ENCODE peak calls at places on chromosome 20, in nine cellular contexts. One of them, this sample, is unnamed.

GRCh38 chr20:22402990-22403859 is 181.1 kb downstream of the FOXA2 start:
- DNase-seq in brain microvascular endothelial cell: no peak
- DNase-seq in HT-29: no peak
- DNase-seq in skeletal muscle cell: no peak
- DNase-seq in NCI-H1694 treated with DMSO at 0.1 percent for 48 hours: no peak
- DNase-seq in NCI-H1105: peak; percentile 54
- DNase-seq in H54: no peak
- DNase-seq in GM04504: no peak
- DNase-seq in AML-193: no peak
- DNase-seq in this sample: no peak

GRCh38 chr20:39897058-39897457 is 792.0 kb downstream of the MAFB start:
- DNase-seq in brain microvascular endothelial cell: peak; percentile 96
- DNase-seq in HT-29: no peak
- DNase-seq in skeletal muscle cell: peak; percentile 31
- DNase-seq in NCI-H1694 treated with DMSO at 0.1 percent for 48 hours: no peak
- DNase-seq in NCI-H1105: no peak
- DNase-seq in H54: no peak
- DNase-seq in GM04504: peak; percentile 40
- DNase-seq in AML-193: no peak
- DNase-seq in this sample: no peak

GRCh38 chr20:940926-941325 is 24.8 kb upstream of the ANGPT4 start:
- DNase-seq in brain microvascular endothelial cell: no peak
- DNase-seq in HT-29: no peak
- DNase-seq in skeletal muscle cell: no peak
- DNase-seq in NCI-H1694 treated with DMSO at 0.1 percent for 48 hours: no peak
- DNase-seq in NCI-H1105: no peak
- DNase-seq in H54: no peak
- DNase-seq in GM04504: no peak
- DNase-seq in AML-193: no peak
- DNase-seq in this sample: no peak

GRCh38 chr20:34806255-34806654 is 19.2 kb downstream of the NCOA6 start:
- DNase-seq in brain microvascular endothelial cell: no peak
- DNase-seq in HT-29: no peak
- DNase-seq in skeletal muscle cell: no peak
- DNase-seq in NCI-H1694 treated with DMSO at 0.1 percent for 48 hours: no peak
- DNase-seq in NCI-H1105: no peak
- DNase-seq in H54: no peak
- DNase-seq in GM04504: no peak
- DNase-seq in AML-193: no peak
- DNase-seq in this sample: no peak

GRCh38 chr20:63846938-63847373 is 14.3 kb upstream of the ABHD16B start:
- DNase-seq in brain microvascular endothelial cell: no peak
- DNase-seq in HT-29: no peak
- DNase-seq in skeletal muscle cell: no peak
- DNase-seq in NCI-H1694 treated with DMSO at 0.1 percent for 48 hours: no peak
- DNase-seq in NCI-H1105: no peak
- DNase-seq in H54: no peak
- DNase-seq in GM04504: no peak
- DNase-seq in AML-193: no peak
- DNase-seq in this sample: no peak

GRCh38 chr20:25057234-25058050 is 497 bp downstream of the ACSS1 start:
- DNase-seq in brain microvascular endothelial cell: no peak
- DNase-seq in HT-29: peak; percentile 77
- DNase-seq in skeletal muscle cell: no peak
- DNase-seq in NCI-H1694 treated with DMSO at 0.1 percent for 48 hours: no peak
- DNase-seq in NCI-H1105: peak; percentile 19
- DNase-seq in H54: no peak
- DNase-seq in GM04504: no peak
- DNase-seq in AML-193: peak; percentile 42
- DNase-seq in this sample: peak; percentile 47

GRCh38 chr20:1674361-1674760 is 16.8 kb upstream of the SIRPG start:
- DNase-seq in brain microvascular endothelial cell: no peak
- DNase-seq in HT-29: no peak
- DNase-seq in skeletal muscle cell: no peak
- DNase-seq in NCI-H1694 treated with DMSO at 0.1 percent for 48 hours: no peak
- DNase-seq in NCI-H1105: no peak
- DNase-seq in H54: no peak
- DNase-seq in GM04504: no peak
- DNase-seq in AML-193: no peak
- DNase-seq in this sample: no peak

GRCh38 chr20:53216478-53216855 is 244.3 kb downstream of the TSHZ2 start:
- DNase-seq in brain microvascular endothelial cell: no peak
- DNase-seq in HT-29: no peak
- DNase-seq in skeletal muscle cell: no peak
- DNase-seq in NCI-H1694 treated with DMSO at 0.1 percent for 48 hours: no peak
- DNase-seq in NCI-H1105: no peak
- DNase-seq in H54: no peak
- DNase-seq in GM04504: no peak
- DNase-seq in AML-193: no peak
- DNase-seq in this sample: no peak

GRCh38 chr20:50446351-50447101 is 63.7 kb upstream of the PTPN1 start:
- DNase-seq in brain microvascular endothelial cell: no peak
- DNase-seq in HT-29: no peak
- DNase-seq in skeletal muscle cell: no peak
- DNase-seq in NCI-H1694 treated with DMSO at 0.1 percent for 48 hours: no peak
- DNase-seq in NCI-H1105: no peak
- DNase-seq in H54: no peak
- DNase-seq in GM04504: no peak
- DNase-seq in AML-193: no peak
- DNase-seq in this sample: no peak

GRCh38 chr20:32706486-32706885 is 32.7 kb upstream of the C20orf203 start:
- DNase-seq in brain microvascular endothelial cell: no peak
- DNase-seq in HT-29: no peak
- DNase-seq in skeletal muscle cell: no peak
- DNase-seq in NCI-H1694 treated with DMSO at 0.1 percent for 48 hours: no peak
- DNase-seq in NCI-H1105: no peak
- DNase-seq in H54: no peak
- DNase-seq in GM04504: no peak
- DNase-seq in AML-193: no peak
- DNase-seq in this sample: no peak

GRCh38 chr20:62587757-62588402 is 54.4 kb upstream of the SLCO4A1 start:
- DNase-seq in brain microvascular endothelial cell: no peak
- DNase-seq in HT-29: peak; percentile 41
- DNase-seq in skeletal muscle cell: no peak
- DNase-seq in NCI-H1694 treated with DMSO at 0.1 percent for 48 hours: no peak
- DNase-seq in NCI-H1105: no peak
- DNase-seq in H54: peak; percentile 85
- DNase-seq in GM04504: peak; percentile 2
- DNase-seq in AML-193: no peak
- DNase-seq in this sample: no peak

GRCh38 chr20:4052554-4052953 is 37.2 kb upstream of the RNF24 start:
- DNase-seq in brain microvascular endothelial cell: no peak
- DNase-seq in HT-29: no peak
- DNase-seq in skeletal muscle cell: no peak
- DNase-seq in NCI-H1694 treated with DMSO at 0.1 percent for 48 hours: no peak
- DNase-seq in NCI-H1105: no peak
- DNase-seq in H54: no peak
- DNase-seq in GM04504: no peak
- DNase-seq in AML-193: no peak
- DNase-seq in this sample: no peak

GRCh38 chr20:40173877-40174276 is 515.2 kb downstream of the MAFB start:
- DNase-seq in brain microvascular endothelial cell: no peak
- DNase-seq in HT-29: no peak
- DNase-seq in skeletal muscle cell: no peak
- DNase-seq in NCI-H1694 treated with DMSO at 0.1 percent for 48 hours: no peak
- DNase-seq in NCI-H1105: no peak
- DNase-seq in H54: no peak
- DNase-seq in GM04504: no peak
- DNase-seq in AML-193: no peak
- DNase-seq in this sample: no peak

GRCh38 chr20:48574383-48574782 is 253.4 kb downstream of the PREX1 start:
- DNase-seq in brain microvascular endothelial cell: no peak
- DNase-seq in HT-29: no peak
- DNase-seq in skeletal muscle cell: no peak
- DNase-seq in NCI-H1694 treated with DMSO at 0.1 percent for 48 hours: peak; percentile 23
- DNase-seq in NCI-H1105: no peak
- DNase-seq in H54: peak; percentile 33
- DNase-seq in GM04504: no peak
- DNase-seq in AML-193: no peak
- DNase-seq in this sample: no peak

GRCh38 chr20:60256811-60257210 is 298.6 kb downstream of the CDH26 start:
- DNase-seq in brain microvascular endothelial cell: no peak
- DNase-seq in HT-29: no peak
- DNase-seq in skeletal muscle cell: no peak
- DNase-seq in NCI-H1694 treated with DMSO at 0.1 percent for 48 hours: no peak
- DNase-seq in NCI-H1105: no peak
- DNase-seq in H54: no peak
- DNase-seq in GM04504: no peak
- DNase-seq in AML-193: no peak
- DNase-seq in this sample: no peak

GRCh38 chr20:24986436-24987015 is 6.0 kb downstream of the APMAP start:
- DNase-seq in brain microvascular endothelial cell: no peak
- DNase-seq in HT-29: no peak
- DNase-seq in skeletal muscle cell: no peak
- DNase-seq in NCI-H1694 treated with DMSO at 0.1 percent for 48 hours: no peak
- DNase-seq in NCI-H1105: no peak
- DNase-seq in H54: no peak
- DNase-seq in GM04504: no peak
- DNase-seq in AML-193: no peak
- DNase-seq in this sample: no peak

GRCh38 chr20:2693286-2693995 is 861 bp downstream of the EBF4 start:
- DNase-seq in brain microvascular endothelial cell: no peak
- DNase-seq in HT-29: no peak
- DNase-seq in skeletal muscle cell: no peak
- DNase-seq in NCI-H1694 treated with DMSO at 0.1 percent for 48 hours: no peak
- DNase-seq in NCI-H1105: peak; percentile 35
- DNase-seq in H54: no peak
- DNase-seq in GM04504: no peak
- DNase-seq in AML-193: no peak
- DNase-seq in this sample: no peak

GRCh38 chr20:14948416-14948815 is 611.0 kb upstream of the FLRT3 start:
- DNase-seq in brain microvascular endothelial cell: no peak
- DNase-seq in HT-29: no peak
- DNase-seq in skeletal muscle cell: no peak
- DNase-seq in NCI-H1694 treated with DMSO at 0.1 percent for 48 hours: peak; percentile 26
- DNase-seq in NCI-H1105: no peak
- DNase-seq in H54: no peak
- DNase-seq in GM04504: no peak
- DNase-seq in AML-193: no peak
- DNase-seq in this sample: no peak

GRCh38 chr20:31587545-31588389 is 17.3 kb upstream of the ID1 start:
- DNase-seq in brain microvascular endothelial cell: no peak
- DNase-seq in HT-29: peak; percentile 40
- DNase-seq in skeletal muscle cell: no peak
- DNase-seq in NCI-H1694 treated with DMSO at 0.1 percent for 48 hours: peak; percentile 54
- DNase-seq in NCI-H1105: no peak
- DNase-seq in H54: no peak
- DNase-seq in GM04504: no peak
- DNase-seq in AML-193: no peak
- DNase-seq in this sample: no peak

GRCh38 chr20:25364180-25364788 is 26.4 kb downstream of the ABHD12 start:
- DNase-seq in brain microvascular endothelial cell: peak; percentile 28
- DNase-seq in HT-29: no peak
- DNase-seq in skeletal muscle cell: no peak
- DNase-seq in NCI-H1694 treated with DMSO at 0.1 percent for 48 hours: no peak
- DNase-seq in NCI-H1105: no peak
- DNase-seq in H54: no peak
- DNase-seq in GM04504: no peak
- DNase-seq in AML-193: no peak
- DNase-seq in this sample: no peak

GRCh38 chr20:34516874-34517542 is 786 bp downstream of the DYNLRB1 start:
- DNase-seq in brain microvascular endothelial cell: no peak
- DNase-seq in HT-29: no peak
- DNase-seq in skeletal muscle cell: no peak
- DNase-seq in NCI-H1694 treated with DMSO at 0.1 percent for 48 hours: peak; percentile 29
- DNase-seq in NCI-H1105: peak; percentile 22
- DNase-seq in H54: no peak
- DNase-seq in GM04504: no peak
- DNase-seq in AML-193: peak; percentile 41
- DNase-seq in this sample: no peak

GRCh38 chr20:38674178-38675133 is 49.8 kb upstream of the SLC32A1 start:
- DNase-seq in brain microvascular endothelial cell: peak; percentile 40
- DNase-seq in HT-29: no peak
- DNase-seq in skeletal muscle cell: no peak
- DNase-seq in NCI-H1694 treated with DMSO at 0.1 percent for 48 hours: no peak
- DNase-seq in NCI-H1105: no peak
- DNase-seq in H54: no peak
- DNase-seq in GM04504: no peak
- DNase-seq in AML-193: no peak
- DNase-seq in this sample: no peak

GRCh38 chr20:47773381-47773786 is 11.9 kb downstream of the SULF2 start:
- DNase-seq in brain microvascular endothelial cell: no peak
- DNase-seq in HT-29: no peak
- DNase-seq in skeletal muscle cell: no peak
- DNase-seq in NCI-H1694 treated with DMSO at 0.1 percent for 48 hours: no peak
- DNase-seq in NCI-H1105: no peak
- DNase-seq in H54: no peak
- DNase-seq in GM04504: no peak
- DNase-seq in AML-193: no peak
- DNase-seq in this sample: no peak